ENCODE peak calls at places on chromosomes 1 and 21, in ten cellular contexts. P is SHP77; Z is activated CD4-positive, alpha-beta T cell treated with anti-CD3 and anti-CD28 coated beads, Interleukin-2, amount 50 U/mL, for 24 hours; G is NCI-H1417; F is iris pigment epithelial cell; J is EL; V is naive thymus-derived CD4-positive, alpha-beta T cell; B is stimulated activated CD8-positive, alpha-beta memory T cell treated with anti-CD3 and anti-CD28 coated beads, Interleukin-4, amount 100 ng/mL, for 1 hour; X is fibroblast of the conjunctiva; L is endodermal cell. R is an unnamed sample.

GRCh38 chr1:101008229-101008628 is 17.4 kb downstream of the DPH5 start:
- DNase-seq in V (no peak), G (no peak), L (no peak), J (no peak), X (no peak), F (peak; percentile 84), P (no peak), B (no peak), Z (no peak), R (no peak)

GRCh38 chr1:84037758-84038611 is 39.1 kb upstream of the TTLL7 start:
- DNase-seq in Z (no peak), P (no peak), L (peak; percentile 52), V (no peak), B (no peak), F (no peak), G (no peak), J (no peak), X (no peak), R (no peak)

GRCh38 chr1:151540982-151541377 is 871 bp downstream of the TUFT1 start:
- DNase-seq in V (no peak), J (no peak), L (peak; percentile 84), B (no peak), P (peak; percentile 54), X (no peak), F (peak; percentile 30), Z (no peak), G (peak; percentile 48), R (no peak)

GRCh38 chr1:100834779-100835645 is 59.6 kb downstream of the EXTL2 start:
- DNase-seq in V (no peak), P (peak; percentile 10), L (peak; percentile 67), G (no peak), Z (no peak), X (no peak), B (no peak), J (peak; percentile 44), F (no peak), R (no peak)

GRCh38 chr1:59178803-59179202 is 118.1 kb upstream of the FGGY start:
- DNase-seq in J (no peak), P (no peak), L (no peak), V (no peak), G (no peak), B (no peak), Z (no peak), X (no peak), F (no peak), R (no peak)

GRCh38 chr1:201709564-201710295 is 119.2 kb upstream of the IPO9 start:
- DNase-seq in J (peak; percentile 73), Z (peak; percentile 38), L (peak; percentile 95), V (peak; percentile 59), G (peak; percentile 43), P (peak; percentile 23), F (peak; percentile 59), X (no peak), B (peak; percentile 22), R (no peak)

GRCh38 chr1:6414881-6415280 is 4.8 kb downstream of the HES2 start:
- DNase-seq in J (no peak), F (no peak), X (no peak), B (no peak), G (no peak), Z (no peak), L (no peak), P (no peak), V (no peak), R (no peak)

GRCh38 chr1:23638786-23639241 is 52.8 kb upstream of the RPL11 start:
- DNase-seq in V (no peak), J (no peak), G (no peak), X (peak; percentile 43), P (no peak), L (no peak), B (no peak), F (no peak), Z (no peak), R (no peak)

GRCh38 chr1:88311907-88312306 is 372.2 kb upstream of the PKN2 start:
- DNase-seq in G (no peak), X (no peak), Z (no peak), F (peak; percentile 3), P (no peak), V (no peak), L (no peak), J (no peak), B (no peak), R (no peak)

GRCh38 chr1:84272401-84272800 is 29.1 kb upstream of the SAMD13 start:
- DNase-seq in Z (no peak), P (peak; percentile 40), X (no peak), L (peak; percentile 67), F (no peak), G (peak; percentile 59), B (no peak), V (no peak), J (no peak), R (peak; percentile 18)

GRCh38 chr1:215263636-215264035 is 181.1 kb downstream of the KCNK2 start:
- DNase-seq in P (no peak), Z (no peak), J (no peak), L (no peak), G (no peak), X (no peak), F (peak; percentile 15), B (no peak), V (no peak), R (no peak)

GRCh38 chr1:89946532-89946931 is 48.4 kb upstream of the ZNF326 start:
- DNase-seq in V (no peak), G (no peak), F (no peak), P (no peak), L (no peak), Z (no peak), J (no peak), X (no peak), B (no peak), R (no peak)

GRCh38 chr1:12572506-12572905 is 45.5 kb downstream of the DHRS3 start:
- DNase-seq in X (no peak), J (no peak), L (no peak), P (no peak), Z (no peak), G (no peak), V (no peak), B (no peak), F (peak; percentile 80), R (no peak)

GRCh38 chr21:31509108-31510017 is 150.1 kb upstream of the SOD1 start:
- DNase-seq in X (no peak), L (peak; percentile 93), V (peak; percentile 81), G (no peak), J (peak; percentile 45), F (peak; percentile 71), P (no peak), Z (peak; percentile 82), B (peak; percentile 28), R (no peak)

GRCh38 chr1:15196807-15197530 is 43.4 kb downstream of the TMEM51 start:
- DNase-seq in J (no peak), L (peak; percentile 84), G (peak; percentile 44), B (no peak), V (no peak), Z (no peak), X (no peak), P (no peak), F (no peak), R (peak; percentile 24)

GRCh38 chr1:10178602-10179407 is 31.6 kb upstream of the KIF1B start:
- DNase-seq in Z (no peak), B (no peak), L (no peak), J (no peak), F (no peak), G (no peak), P (no peak), V (no peak), X (no peak), R (no peak)

GRCh38 chr1:209805875-209806760 is at the start of gene IRF6:
- DNase-seq in J (peak; percentile 61), L (peak; percentile 99), B (peak; percentile 43), X (peak; percentile 51), Z (peak; percentile 33), G (peak; percentile 90), F (peak; percentile 73), P (no peak), V (no peak), R (peak; percentile 47)

GRCh38 chr1:11473635-11474034 is 5.3 kb upstream of the DISP3 start:
- DNase-seq in J (peak; percentile 13), G (no peak), P (no peak), B (no peak), Z (no peak), F (no peak), V (peak; percentile 32), X (no peak), L (peak; percentile 92), R (no peak)

GRCh38 chr1:232038704-232039103 is 412.1 kb downstream of the DISC1 start:
- DNase-seq in J (no peak), P (peak; percentile 31), V (no peak), L (no peak), F (no peak), X (no peak), B (no peak), Z (no peak), G (peak; percentile 45), R (no peak)

GRCh38 chr1:31843506-31843905 is 27.7 kb upstream of the SPOCD1 start:
- DNase-seq in J (peak; percentile 89), P (peak; percentile 58), X (peak; percentile 56), F (peak; percentile 62), G (no peak), B (no peak), L (peak; percentile 40), Z (no peak), V (no peak), R (no peak)

R was measured in NCI-H2107.